ENCODE peak calls at places on chromosomes 13 and 19, in nine cellular contexts. Y is spleen, H is AG10803, T is A549, B is GM20000, I is neural crest cell, Q is upper lobe of left lung, N is hepatocyte, G is heart left ventricle. J is an unnamed sample.

GRCh38 chr13:37595162-37595561 is 3.4 kb downstream of the POSTN start:
- DNase-seq in Y (no peak), I (no peak), T (no peak), G (no peak), B (no peak), H (peak; percentile 46), Q (no peak), N (no peak), J (no peak)

GRCh38 chr13:36362251-36362650 is 16.1 kb upstream of the SPART start:
- DNase-seq in H (peak; percentile 88), N (no peak), G (no peak), Y (no peak), B (no peak), I (no peak), Q (no peak), T (no peak), J (no peak)

GRCh38 chr19:31255863-31256600 is 93.2 kb downstream of the TSHZ3 start:
- DNase-seq in Q (no peak), G (no peak), T (no peak), Y (no peak), I (no peak), H (no peak), N (no peak), B (no peak), J (no peak)

GRCh38 chr13:95099541-95099940 is 201.7 kb downstream of the ABCC4 start:
- DNase-seq in H (no peak), G (no peak), N (no peak), I (no peak), Y (no peak), T (peak; percentile 27), Q (no peak), B (no peak), J (no peak)

GRCh38 chr13:91305652-91306051 is 41.8 kb upstream of the MIR17HG start:
- DNase-seq in T (no peak), I (no peak), Y (no peak), B (no peak), G (no peak), Q (no peak), N (no peak), H (no peak), J (no peak)

GRCh38 chr19:35076026-35076370 is 34.5 kb downstream of the HPN start:
- DNase-seq in H (no peak), I (no peak), G (no peak), Q (no peak), B (no peak), Y (no peak), N (no peak), T (no peak), J (no peak)

GRCh38 chr19:1856698-1857603 is 6.4 kb downstream of the KLF16 start:
- DNase-seq in I (no peak), B (peak; percentile 90), Q (peak; percentile 94), N (peak; percentile 95), G (peak; percentile 90), T (peak; percentile 71), H (peak; percentile 67), Y (peak; percentile 97), J (peak; percentile 80)

GRCh38 chr19:47110521-47111080 is 3.0 kb downstream of the ZC3H4 start:
- DNase-seq in B (no peak), N (no peak), H (no peak), G (no peak), T (no peak), Q (peak; percentile 54), I (no peak), Y (peak; percentile 86), J (no peak)

DNA sequence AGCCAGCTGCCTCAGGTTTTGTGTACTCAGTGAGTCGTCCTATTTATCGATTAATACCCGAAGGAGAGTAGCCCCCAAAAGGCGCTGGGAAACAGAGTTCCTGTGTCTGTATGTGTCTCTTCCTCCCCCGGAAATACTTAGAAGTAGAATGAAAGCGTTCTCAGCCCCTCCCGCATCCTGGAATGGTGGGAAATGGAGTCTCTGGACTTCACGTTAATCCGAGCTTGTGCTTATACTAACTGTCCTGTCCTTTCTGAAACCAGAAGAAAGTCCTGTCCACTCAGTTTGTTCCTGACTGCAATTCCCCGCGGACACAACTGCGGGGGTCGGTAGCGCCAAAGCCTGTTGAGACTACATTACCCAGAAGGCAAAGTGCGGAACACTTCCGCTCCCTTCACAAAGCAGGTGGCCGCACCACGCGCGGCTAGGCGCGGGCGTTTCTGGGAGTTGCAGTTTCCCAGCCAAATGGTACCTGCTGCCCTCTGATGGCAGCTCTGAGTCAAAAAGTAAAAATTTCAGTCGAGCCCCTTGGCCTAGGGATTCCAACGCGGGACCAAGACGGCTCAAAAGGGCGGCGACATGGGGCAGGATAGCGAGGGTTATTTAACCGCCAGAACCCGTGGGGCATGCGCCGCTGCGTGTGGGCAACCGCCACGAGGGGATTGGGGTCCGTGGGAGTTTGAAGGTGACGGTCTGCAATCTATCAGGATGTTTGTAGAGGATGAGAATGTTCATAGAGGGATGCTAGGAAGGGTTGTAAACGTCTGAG is 2.2 kb upstream of the GSK3A start:
- DNase-seq in T (peak; percentile 99), H (peak; percentile 89), N (peak; percentile 95), G (peak; percentile 95), I (peak; percentile 86), Y (peak; percentile 98), B (peak; percentile 89), Q (peak; percentile 96), J (peak; percentile 95)
- TF ChIP-seq CTCF in T (peak; percentile 86), H (peak; percentile 61), N (peak; percentile 69), G (peak; percentile 84), I (peak; percentile 65), Y (peak; percentile 78), B (peak; percentile 75), Q (peak; percentile 41), J (peak; percentile 77)

GRCh38 chr19:29241324-29241723 is 28.4 kb upstream of the UQCRFS1 start:
- DNase-seq in T (no peak), Y (no peak), I (no peak), N (no peak), G (no peak), H (no peak), Q (no peak), B (no peak), J (no peak)

GRCh38 chr19:29245221-29245620 is 32.3 kb upstream of the UQCRFS1 start:
- DNase-seq in I (no peak), T (no peak), N (no peak), G (no peak), B (no peak), Y (no peak), H (peak; percentile 2), Q (no peak), J (no peak)

GRCh38 chr19:29247912-29248311 is 35.0 kb upstream of the UQCRFS1 start:
- DNase-seq in T (no peak), I (no peak), Q (no peak), Y (no peak), B (no peak), N (peak; percentile 32), G (no peak), H (no peak), J (no peak)

GRCh38 chr19:29248332-29248844 is 35.4 kb upstream of the UQCRFS1 start:
- DNase-seq in Q (no peak), N (no peak), H (no peak), G (no peak), T (no peak), I (no peak), Y (no peak), B (no peak), J (no peak)

DNA sequence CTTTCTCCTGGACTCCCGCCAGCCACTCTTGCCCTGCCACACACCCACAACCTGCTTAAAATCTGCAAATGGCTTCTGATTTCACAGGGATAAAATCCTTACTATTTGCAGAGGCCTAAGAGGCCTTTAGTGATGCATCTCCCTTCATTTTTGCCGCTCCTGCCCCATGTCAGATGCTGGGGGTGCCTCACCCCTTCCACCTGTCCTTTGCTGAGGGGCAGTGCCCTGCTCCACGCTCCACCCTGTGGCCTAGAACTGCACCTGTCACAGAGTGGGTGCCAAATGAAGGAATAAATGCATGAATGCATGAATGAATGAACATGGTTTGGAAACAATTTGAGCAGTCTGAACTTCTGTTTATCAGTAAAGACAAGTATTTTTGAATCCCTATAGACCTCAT is 34.1 kb upstream of the UQCRFS1 start:
- DNase-seq in Q (no peak), H (no peak), G (no peak), N (no peak), B (no peak), I (no peak), Y (no peak), T (no peak), J (no peak)
- TF ChIP-seq CTCF in Q (no peak), H (no peak), G (no peak), N (no peak), B (no peak), I (peak; percentile 31), Y (no peak), T (no peak), J (no peak)

GRCh38 chr19:14318873-14319272 is 62.4 kb upstream of the ADGRE5 start:
- DNase-seq in Q (peak; percentile 24), G (peak; percentile 63), T (no peak), Y (no peak), N (peak; percentile 19), I (peak; percentile 16), H (no peak), B (peak; percentile 77), J (no peak)

GRCh38 chr19:14320253-14320652 is 61.0 kb upstream of the ADGRE5 start:
- DNase-seq in H (no peak), I (no peak), G (no peak), N (no peak), Y (no peak), T (no peak), Q (no peak), B (no peak), J (no peak)

GRCh38 chr19:14310055-14310454 is 71.2 kb upstream of the ADGRE5 start:
- DNase-seq in G (no peak), B (peak; percentile 58), I (no peak), Q (no peak), H (no peak), T (no peak), N (no peak), Y (no peak), J (peak; percentile 41)

GRCh38 chr19:14317157-14317556 is 64.1 kb upstream of the ADGRE5 start:
- DNase-seq in G (no peak), B (no peak), I (no peak), T (no peak), N (no peak), H (no peak), Y (no peak), Q (no peak), J (no peak)

DNA sequence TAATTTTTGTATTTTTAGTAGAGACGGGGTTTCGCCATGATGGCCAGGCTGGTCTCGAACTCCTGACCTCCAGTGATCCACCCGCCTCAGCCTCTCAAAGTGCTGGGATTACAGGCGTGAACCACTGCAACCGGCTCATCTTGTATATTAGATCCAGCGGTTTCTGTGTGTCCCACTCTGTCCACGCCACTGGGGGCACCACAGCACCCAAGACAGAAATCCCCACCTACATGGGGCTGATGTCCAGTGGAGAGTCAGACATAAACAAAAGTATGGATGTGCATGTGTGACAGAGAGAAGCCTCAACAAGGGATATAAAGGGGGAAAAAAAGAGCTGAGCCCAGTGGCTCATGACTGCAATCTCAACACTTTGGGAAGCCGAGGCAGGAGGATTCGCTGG is 65.8 kb upstream of the ADGRE5 start:
- DNase-seq in N (no peak), T (no peak), I (no peak), Q (no peak), B (no peak), Y (no peak), G (peak; percentile 17), H (no peak), J (no peak)
- TF ChIP-seq CTCF in N (no peak), T (no peak), I (no peak), Q (no peak), B (no peak), Y (no peak), G (no peak), H (peak; percentile 7), J (no peak)

DNA sequence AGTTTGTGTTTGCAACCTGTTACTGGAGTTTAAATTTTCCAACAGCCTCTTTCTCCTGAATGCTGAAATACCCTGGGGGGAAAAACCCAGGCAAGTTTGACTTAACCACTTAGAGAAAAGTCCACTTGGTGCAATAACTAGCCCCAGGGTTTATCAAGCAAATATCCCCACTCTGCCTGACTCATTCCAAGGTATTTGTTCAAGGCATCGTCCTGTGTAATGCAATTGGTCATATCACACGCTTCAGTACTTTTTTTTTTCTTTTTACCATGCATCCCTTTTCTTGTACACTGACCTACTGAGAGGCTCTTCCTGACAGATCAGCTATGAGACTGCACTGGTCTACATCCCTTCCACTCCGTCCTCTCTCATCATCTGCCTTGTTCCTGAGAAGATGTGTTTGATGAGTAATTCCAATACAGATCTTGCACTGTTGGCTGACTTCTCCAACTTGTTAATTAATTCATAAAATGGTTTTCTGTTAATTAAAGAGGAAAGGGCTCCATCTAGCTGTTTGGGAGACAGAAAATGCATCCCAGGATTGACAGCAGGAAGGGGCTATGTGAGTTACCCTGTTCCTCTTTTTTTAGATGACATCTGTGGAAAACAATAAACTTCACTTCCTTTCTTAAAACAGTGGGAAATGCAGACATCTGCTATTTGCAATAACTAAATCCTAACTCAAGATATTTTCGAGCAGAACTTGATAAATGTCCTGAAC is 212.6 kb upstream of the IRS2 start:
- DNase-seq in Y (no peak), Q (no peak), G (no peak), H (peak; percentile 68), I (no peak), B (no peak), N (peak; percentile 72), T (peak; percentile 80), J (no peak)
- TF ChIP-seq CTCF in Y (no peak), Q (no peak), G (no peak), H (no peak), I (no peak), B (no peak), N (no peak), T (no peak), J (no peak)

J was measured in GM06990.